ENCODE peak calls at places on chromosomes 4 and X, in nine cellular contexts. One of them, this sample, is unnamed. For H3K4me1, the result is how much of the 10 kb centered on the place peaks cover.

GRCh38 chr4:177349191-177349590 is 39.5 kb downstream of the NEIL3 start:
- DNase-seq in kidney: no peak
- DNase-seq in SK-N-SH: no peak
- DNase-seq in colonic mucosa: no peak
- DNase-seq in neuronal stem cell: no peak
- DNase-seq in neural progenitor cell: no peak
- DNase-seq in H9: no peak
- DNase-seq in MM.1S: no peak
- DNase-seq in fibroblast of lung: no peak
- DNase-seq in this sample: no peak

GRCh38 chrX:95145848-95146540 is 1472.0 kb downstream of the FAM133A start:
- DNase-seq in kidney: no peak
- DNase-seq in SK-N-SH: no peak
- DNase-seq in colonic mucosa: no peak
- DNase-seq in neuronal stem cell: no peak
- DNase-seq in neural progenitor cell: no peak
- DNase-seq in H9: peak
- DNase-seq in MM.1S: no peak
- DNase-seq in fibroblast of lung: no peak
- DNase-seq in this sample: peak

GRCh38 chr4:173527103-173527876 is 2.7 kb downstream of the HAND2 start:
- DNase-seq in kidney: no peak
- DNase-seq in SK-N-SH: no peak
- DNase-seq in colonic mucosa: no peak
- DNase-seq in neuronal stem cell: no peak
- DNase-seq in neural progenitor cell: peak
- DNase-seq in H9: peak
- DNase-seq in MM.1S: no peak
- DNase-seq in fibroblast of lung: no peak
- DNase-seq in this sample: no peak

GRCh38 chr4:158768577-158769174 is at the start of gene FNIP2:
- DNase-seq in kidney: peak
- DNase-seq in SK-N-SH: peak
- DNase-seq in colonic mucosa: peak
- DNase-seq in neuronal stem cell: peak
- DNase-seq in neural progenitor cell: peak
- DNase-seq in H9: peak
- DNase-seq in MM.1S: peak
- DNase-seq in fibroblast of lung: peak
- DNase-seq in this sample: no peak

GRCh38 chr4:6055030-6055429 is 36.8 kb upstream of the C4orf50 start:
- DNase-seq in kidney: no peak
- DNase-seq in SK-N-SH: no peak
- DNase-seq in colonic mucosa: no peak
- DNase-seq in neuronal stem cell: no peak
- DNase-seq in neural progenitor cell: no peak
- DNase-seq in H9: no peak
- DNase-seq in MM.1S: no peak
- DNase-seq in fibroblast of lung: no peak
- DNase-seq in this sample: no peak

GRCh38 chr4:932713-933070 is 432 bp downstream of the TMEM175 start:
- DNase-seq in kidney: peak
- DNase-seq in SK-N-SH: peak
- DNase-seq in colonic mucosa: peak
- DNase-seq in neuronal stem cell: peak
- DNase-seq in neural progenitor cell: peak
- DNase-seq in H9: peak
- DNase-seq in MM.1S: no peak
- DNase-seq in fibroblast of lung: no peak
- DNase-seq in this sample: no peak

GRCh38 chr4:52728877-52729276 is 22.3 kb downstream of the ERVMER34-1 start:
- DNase-seq in kidney: no peak
- DNase-seq in SK-N-SH: no peak
- DNase-seq in colonic mucosa: no peak
- DNase-seq in neuronal stem cell: no peak
- DNase-seq in neural progenitor cell: no peak
- DNase-seq in H9: no peak
- DNase-seq in MM.1S: no peak
- DNase-seq in fibroblast of lung: no peak
- DNase-seq in this sample: no peak

GRCh38 chr4:145830699-145831098 is 107.9 kb downstream of the ZNF827 start:
- DNase-seq in kidney: no peak
- DNase-seq in SK-N-SH: no peak
- DNase-seq in colonic mucosa: no peak
- DNase-seq in neuronal stem cell: no peak
- DNase-seq in neural progenitor cell: no peak
- DNase-seq in H9: no peak
- DNase-seq in MM.1S: peak
- DNase-seq in fibroblast of lung: no peak
- DNase-seq in this sample: peak

GRCh38 chrX:151393514-151393913 is 3.5 kb upstream of the VMA21 start:
- DNase-seq in kidney: no peak
- DNase-seq in SK-N-SH: no peak
- DNase-seq in colonic mucosa: no peak
- DNase-seq in neuronal stem cell: peak
- DNase-seq in neural progenitor cell: peak
- DNase-seq in H9: peak
- DNase-seq in MM.1S: peak
- DNase-seq in fibroblast of lung: no peak
- DNase-seq in this sample: peak

GRCh38 chrX:151398346-151398745 is 1.3 kb downstream of the VMA21 start:
- DNase-seq in kidney: no peak
- DNase-seq in SK-N-SH: no peak
- DNase-seq in colonic mucosa: no peak
- DNase-seq in neuronal stem cell: no peak
- DNase-seq in neural progenitor cell: no peak
- DNase-seq in H9: no peak
- DNase-seq in MM.1S: no peak
- DNase-seq in fibroblast of lung: no peak
- DNase-seq in this sample: no peak

GRCh38 chrX:151397741-151398070 is 700 bp downstream of the VMA21 start:
- DNase-seq in kidney: no peak
- DNase-seq in SK-N-SH: peak
- DNase-seq in colonic mucosa: no peak
- DNase-seq in neuronal stem cell: no peak
- DNase-seq in neural progenitor cell: no peak
- DNase-seq in H9: no peak
- DNase-seq in MM.1S: no peak
- DNase-seq in fibroblast of lung: peak
- DNase-seq in this sample: peak

GRCh38 chrX:151396042-151396826 is 772 bp upstream of the VMA21 start:
- DNase-seq in kidney: no peak
- DNase-seq in SK-N-SH: peak
- DNase-seq in colonic mucosa: no peak
- DNase-seq in neuronal stem cell: no peak
- DNase-seq in neural progenitor cell: no peak
- DNase-seq in H9: no peak
- DNase-seq in MM.1S: peak
- DNase-seq in fibroblast of lung: peak
- DNase-seq in this sample: peak

GRCh38 chrX:151396827-151397740 is at the start of gene VMA21:
- DNase-seq in kidney: peak
- DNase-seq in SK-N-SH: peak
- DNase-seq in colonic mucosa: peak
- DNase-seq in neuronal stem cell: peak
- DNase-seq in neural progenitor cell: peak
- DNase-seq in H9: peak
- DNase-seq in MM.1S: peak
- DNase-seq in fibroblast of lung: peak
- DNase-seq in this sample: peak
- H3K4me1 ChIP-seq in kidney: under half
- H3K4me1 ChIP-seq in SK-N-SH: under half
- H3K4me1 ChIP-seq in colonic mucosa: under half
- H3K4me1 ChIP-seq in neuronal stem cell: under half
- H3K4me1 ChIP-seq in neural progenitor cell: under half
- H3K4me1 ChIP-seq in H9: under half
- H3K4me1 ChIP-seq in MM.1S: under half
- H3K4me1 ChIP-seq in fibroblast of lung: under half
- H3K4me1 ChIP-seq in this sample: under half

GRCh38 chr4:71186257-71186565 is 152.6 kb upstream of the SLC4A4 start:
- DNase-seq in kidney: no peak
- DNase-seq in SK-N-SH: no peak
- DNase-seq in colonic mucosa: no peak
- DNase-seq in neuronal stem cell: no peak
- DNase-seq in neural progenitor cell: no peak
- DNase-seq in H9: no peak
- DNase-seq in MM.1S: no peak
- DNase-seq in fibroblast of lung: no peak
- DNase-seq in this sample: no peak
- H3K9ac ChIP-seq in kidney: no peak
- H3K9ac ChIP-seq in SK-N-SH: no peak
- H3K9ac ChIP-seq in colonic mucosa: peak
- H3K9ac ChIP-seq in neuronal stem cell: no peak
- H3K9ac ChIP-seq in neural progenitor cell: no peak
- H3K9ac ChIP-seq in H9: no peak
- H3K9ac ChIP-seq in MM.1S: no peak
- H3K9ac ChIP-seq in fibroblast of lung: peak
- H3K9ac ChIP-seq in this sample: no peak

GRCh38 chrX:13448941-13449340 is 120.5 kb upstream of the EGFL6 start:
- DNase-seq in kidney: no peak
- DNase-seq in SK-N-SH: no peak
- DNase-seq in colonic mucosa: no peak
- DNase-seq in neuronal stem cell: no peak
- DNase-seq in neural progenitor cell: no peak
- DNase-seq in H9: no peak
- DNase-seq in MM.1S: no peak
- DNase-seq in fibroblast of lung: no peak
- DNase-seq in this sample: no peak

GRCh38 chrX:13452283-13452682 is 117.1 kb upstream of the EGFL6 start:
- DNase-seq in kidney: no peak
- DNase-seq in SK-N-SH: no peak
- DNase-seq in colonic mucosa: no peak
- DNase-seq in neuronal stem cell: no peak
- DNase-seq in neural progenitor cell: no peak
- DNase-seq in H9: no peak
- DNase-seq in MM.1S: no peak
- DNase-seq in fibroblast of lung: no peak
- DNase-seq in this sample: no peak

GRCh38 chrX:13449441-13449840 is 120.0 kb upstream of the EGFL6 start:
- DNase-seq in kidney: no peak
- DNase-seq in SK-N-SH: no peak
- DNase-seq in colonic mucosa: no peak
- DNase-seq in neuronal stem cell: no peak
- DNase-seq in neural progenitor cell: no peak
- DNase-seq in H9: no peak
- DNase-seq in MM.1S: no peak
- DNase-seq in fibroblast of lung: no peak
- DNase-seq in this sample: no peak
- H3K27ac ChIP-seq in kidney: no peak
- H3K27ac ChIP-seq in SK-N-SH: no peak
- H3K27ac ChIP-seq in colonic mucosa: no peak
- H3K27ac ChIP-seq in neuronal stem cell: no peak
- H3K27ac ChIP-seq in neural progenitor cell: no peak
- H3K27ac ChIP-seq in H9: no peak
- H3K27ac ChIP-seq in MM.1S: no peak
- H3K27ac ChIP-seq in fibroblast of lung: no peak
- H3K27ac ChIP-seq in this sample: no peak

GRCh38 chr4:24583451-24584174 is 741 bp downstream of the DHX15 start:
- DNase-seq in kidney: peak
- DNase-seq in SK-N-SH: peak
- DNase-seq in colonic mucosa: peak
- DNase-seq in neuronal stem cell: peak
- DNase-seq in neural progenitor cell: peak
- DNase-seq in H9: peak
- DNase-seq in MM.1S: peak
- DNase-seq in fibroblast of lung: peak
- DNase-seq in this sample: peak

GRCh38 chr4:24584175-24584850 is at the start of gene DHX15:
- DNase-seq in kidney: peak
- DNase-seq in SK-N-SH: peak
- DNase-seq in colonic mucosa: peak
- DNase-seq in neuronal stem cell: peak
- DNase-seq in neural progenitor cell: peak
- DNase-seq in H9: peak
- DNase-seq in MM.1S: peak
- DNase-seq in fibroblast of lung: peak
- DNase-seq in this sample: peak

GRCh38 chr4:24578364-24578763 is 6.0 kb downstream of the DHX15 start:
- DNase-seq in kidney: no peak
- DNase-seq in SK-N-SH: no peak
- DNase-seq in colonic mucosa: no peak
- DNase-seq in neuronal stem cell: no peak
- DNase-seq in neural progenitor cell: no peak
- DNase-seq in H9: no peak
- DNase-seq in MM.1S: no peak
- DNase-seq in fibroblast of lung: no peak
- DNase-seq in this sample: no peak

DNA sequence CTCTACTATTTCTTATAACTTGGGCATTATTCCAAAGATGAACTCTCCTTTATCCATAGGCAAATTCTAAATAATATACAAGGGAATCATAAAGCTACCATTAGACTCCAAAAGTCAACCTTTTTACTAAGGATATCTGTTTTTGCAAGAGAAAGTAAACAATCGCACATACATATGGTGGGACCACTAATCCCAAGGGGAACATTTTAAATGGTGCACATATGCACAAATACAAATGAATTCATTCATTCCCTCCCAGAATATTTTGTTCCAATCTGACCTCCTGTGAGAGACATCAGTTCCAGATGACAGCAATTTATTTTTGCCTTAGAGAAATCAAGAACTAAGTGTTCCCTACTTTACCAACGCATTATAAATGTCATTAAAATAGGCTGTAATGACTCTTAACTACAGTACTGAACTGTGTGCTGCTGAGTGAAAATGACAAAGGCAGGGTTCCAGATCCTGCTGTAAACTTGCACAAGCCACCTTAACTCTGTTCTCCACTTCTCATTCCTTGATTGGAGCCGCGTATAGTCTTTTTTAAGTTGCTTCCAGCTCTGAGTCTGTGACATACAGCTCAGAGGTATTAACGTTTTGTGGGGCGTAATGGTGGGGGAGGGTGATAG is 2.0 kb downstream of the DHX15 start:
- DNase-seq in kidney: no peak
- DNase-seq in SK-N-SH: no peak
- DNase-seq in colonic mucosa: no peak
- DNase-seq in neuronal stem cell: no peak
- DNase-seq in neural progenitor cell: peak
- DNase-seq in H9: no peak
- DNase-seq in MM.1S: no peak
- DNase-seq in fibroblast of lung: no peak
- DNase-seq in this sample: no peak
- H3K4me1 ChIP-seq in kidney: under half
- H3K4me1 ChIP-seq in SK-N-SH: under half
- H3K4me1 ChIP-seq in colonic mucosa: under half
- H3K4me1 ChIP-seq in neuronal stem cell: under half
- H3K4me1 ChIP-seq in neural progenitor cell: under half
- H3K4me1 ChIP-seq in H9: under half
- H3K4me1 ChIP-seq in MM.1S: under half
- H3K4me1 ChIP-seq in fibroblast of lung: under half
- H3K4me1 ChIP-seq in this sample: half or more

This sample was measured in Karpas-422.